ENCODE peak calls at places on chromosomes 2 and 18, in four cellular contexts. R, L, U and M are unnamed samples.

GRCh38 chr2:38375711-38376345 is 1.2 kb downstream of the ATL2 start:
- DNase-seq in R (no peak), U (no peak), L (no peak), M (peak)

GRCh38 chr2:208010501-208010900 is 14.8 kb downstream of the PLEKHM3 start:
- DNase-seq in U (no peak), R (no peak), L (no peak), M (no peak)

GRCh38 chr2:176234216-176234615 is 35.0 kb upstream of the MTX2 start:
- DNase-seq in U (no peak), L (no peak), R (no peak), M (no peak)

GRCh38 chr2:127575941-127576432 is 40.5 kb downstream of the MYO7B start:
- DNase-seq in L (no peak), U (no peak), R (no peak), M (no peak)

GRCh38 chr2:127654838-127655175 is 8.9 kb downstream of the GPR17 start:
- DNase-seq in R (no peak), U (no peak), L (no peak), M (no peak)

GRCh38 chr2:204172074-204172600 is 235.6 kb downstream of the ICOS start:
- DNase-seq in L (no peak), U (no peak), R (no peak), M (no peak)

GRCh38 chr2:9256570-9257043 is 50.0 kb downstream of the ASAP2 start:
- DNase-seq in U (no peak), L (no peak), R (no peak), M (no peak)

GRCh38 chr2:47898089-47898731 is 8.1 kb downstream of the FBXO11 start:
- DNase-seq in U (no peak), L (no peak), R (no peak), M (no peak)

GRCh38 chr2:234235191-234235590 is 184.7 kb downstream of the SPP2 start:
- DNase-seq in U (no peak), R (no peak), L (no peak), M (no peak)

GRCh38 chr18:79607361-79607930 is 72.2 kb upstream of the CTDP1 start:
- DNase-seq in U (no peak), L (no peak), R (no peak), M (no peak)
- TF ChIP-seq CREB1 in U (no peak), L (no peak), R (no peak), M (no peak)

GRCh38 chr18:24398515-24398914 is 891 bp upstream of the OSBPL1A start:
- DNase-seq in L (no peak), R (no peak), U (no peak), M (peak)

GRCh38 chr18:24396082-24396623 is 1.5 kb downstream of the OSBPL1A start:
- DNase-seq in U (no peak), L (no peak), R (no peak), M (no peak)

GRCh38 chr18:24397694-24398365 is at the start of gene OSBPL1A:
- DNase-seq in L (no peak), R (peak), U (peak), M (peak)

GRCh38 chr18:24395049-24395780 is 2.4 kb downstream of the OSBPL1A start:
- DNase-seq in U (no peak), L (no peak), R (no peak), M (no peak)

DNA sequence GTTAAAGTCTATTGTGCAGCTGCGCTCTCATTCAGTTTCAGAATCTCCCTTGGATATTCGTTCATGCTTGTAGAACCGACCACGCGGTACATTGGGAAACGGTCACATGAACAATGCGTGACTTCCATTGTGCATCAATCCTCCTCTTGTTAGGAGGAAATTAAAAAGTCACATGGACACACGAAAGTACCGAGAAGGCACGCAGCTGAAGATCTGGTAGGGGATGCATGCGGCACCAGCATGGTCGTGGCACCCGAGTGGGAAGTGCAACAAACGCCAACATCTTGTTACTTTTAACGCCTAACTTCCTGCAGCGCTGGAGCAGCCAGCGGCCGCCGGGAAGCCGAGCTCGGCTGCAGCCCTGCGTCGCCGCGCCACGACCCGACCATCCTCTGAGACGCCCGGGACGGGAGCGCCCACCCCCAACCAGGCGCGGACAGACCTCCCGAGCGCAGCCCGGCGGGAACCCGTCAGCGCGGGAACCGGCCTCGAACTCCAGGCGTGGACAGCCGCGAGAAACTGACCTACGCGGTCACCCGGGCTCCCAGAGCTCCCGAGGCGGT is 412 bp downstream of the OSBPL1A start:
- DNase-seq in R (no peak), U (no peak), L (no peak), M (peak)
- TF ChIP-seq CTCF in R (no peak), U (no peak), L (no peak), M (no peak)

DNA sequence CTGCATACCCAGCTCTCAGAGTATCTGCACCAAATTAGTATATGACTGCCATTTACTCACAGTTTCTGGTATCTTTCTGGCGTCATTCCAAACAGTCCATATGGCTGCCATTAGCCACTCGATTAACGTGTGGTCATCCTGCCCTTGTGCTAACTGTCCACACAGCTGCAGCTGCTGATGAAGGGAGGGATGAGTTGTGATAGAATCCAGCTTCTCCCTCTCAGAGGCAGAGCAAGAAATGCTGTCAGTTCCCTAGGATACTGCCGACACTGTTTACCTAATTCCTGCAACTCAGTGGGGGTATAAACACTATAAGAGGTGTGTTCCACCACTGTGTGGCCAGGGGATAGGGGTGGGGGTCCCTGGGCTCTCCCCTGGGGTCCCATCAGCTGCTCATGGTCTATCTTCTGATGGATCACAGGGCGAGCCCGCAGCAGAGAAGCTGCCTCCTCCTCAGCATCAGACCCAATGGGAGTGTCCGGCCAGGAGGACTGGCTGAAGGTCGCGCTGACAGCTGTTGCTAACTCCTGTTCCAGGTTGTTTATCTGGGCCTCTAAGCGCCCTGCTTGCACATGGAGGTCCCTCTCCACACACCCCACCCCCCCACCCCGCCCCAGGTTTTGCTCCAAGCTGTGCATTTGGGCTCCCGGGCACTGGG is 17.3 kb upstream of the KLHL23 start:
- DNase-seq in R (no peak), U (peak), L (no peak), M (no peak)
- TF ChIP-seq CREB1 in R (no peak), U (no peak), L (no peak), M (no peak)

DNA sequence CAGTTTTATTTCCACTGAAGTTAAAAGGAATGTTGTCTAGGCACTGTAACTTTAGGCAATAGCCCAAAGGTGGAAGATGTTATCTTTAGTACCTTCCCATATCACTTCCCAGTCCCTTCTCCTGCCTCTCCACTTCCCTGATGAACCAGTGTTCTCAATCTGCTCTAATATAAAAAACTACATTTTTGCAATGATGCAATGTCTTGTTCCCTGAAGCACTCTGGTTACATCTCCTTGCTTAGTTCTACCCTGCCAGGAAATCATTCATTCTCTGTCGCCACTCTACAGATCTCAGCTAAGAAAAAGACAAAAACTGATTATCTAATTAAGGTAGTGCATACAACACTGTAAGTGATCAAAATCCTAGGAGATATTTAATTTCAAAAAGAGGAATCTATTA is 71.3 kb downstream of the BAZ2B start:
- DNase-seq in L (no peak), U (no peak), R (no peak), M (no peak)
- TF ChIP-seq CTCF in L (no peak), U (no peak), R (no peak), M (no peak)

GRCh38 chr18:29147944-29148343 is 971.0 kb upstream of the CDH2 start:
- DNase-seq in L (no peak), R (no peak), U (no peak), M (peak)
- TF ChIP-seq CREB1 in L (no peak), R (no peak), U (no peak), M (peak)

GRCh38 chr18:25605322-25605721 is 253.4 kb upstream of the ZNF521 start:
- DNase-seq in L (no peak), U (no peak), R (no peak), M (no peak)
- TF ChIP-seq CTCF in L (no peak), U (no peak), R (no peak), M (no peak)

DNA sequence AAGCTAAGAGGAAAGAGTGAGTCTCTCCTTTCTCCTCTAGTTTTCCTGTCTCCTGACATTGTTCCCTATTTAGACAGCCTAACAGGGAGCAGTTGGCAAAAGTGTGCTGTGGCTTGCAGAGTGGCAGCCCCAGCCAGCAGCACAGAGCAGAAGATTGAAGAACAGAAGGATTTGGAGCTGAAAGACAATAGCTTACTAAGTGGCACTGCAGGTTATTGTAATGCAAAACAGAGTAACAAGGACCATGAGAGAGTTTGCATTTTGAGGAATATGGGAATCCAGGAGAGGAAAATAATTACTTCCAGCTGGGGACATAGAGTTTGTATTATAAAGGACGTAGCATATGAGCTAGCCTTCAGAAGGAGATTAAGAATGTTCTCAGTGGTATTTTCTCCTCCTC is 342.4 kb downstream of the AKAIN1 start:
- DNase-seq in U (no peak), R (no peak), L (no peak), M (peak)
- TF ChIP-seq CREB1 in U (no peak), R (no peak), L (no peak), M (no peak)

GRCh38 chr2:101349893-101350662 is 37.2 kb downstream of the CREG2 start:
- DNase-seq in U (no peak), R (peak), L (no peak), M (no peak)
- TF ChIP-seq CTCF in U (peak), R (peak), L (no peak), M (peak)

DNA sequence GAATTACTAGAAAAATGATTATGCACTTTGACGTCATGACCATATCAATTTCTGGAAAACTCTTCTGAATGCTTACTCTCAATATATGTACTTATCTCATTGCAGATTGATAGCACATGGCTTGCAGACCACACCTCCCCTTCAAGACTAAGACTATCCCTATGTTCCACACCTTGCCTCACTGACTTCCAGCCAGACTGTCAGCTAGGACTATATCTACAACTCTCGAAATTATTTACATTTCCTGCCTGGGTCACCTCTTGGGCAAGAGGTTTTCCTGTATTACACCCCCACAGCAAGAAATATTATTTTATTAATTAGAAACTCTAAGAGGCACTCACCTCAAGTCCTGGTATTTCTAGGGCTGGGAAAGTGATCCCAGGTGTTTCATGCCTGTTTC is 236.6 kb downstream of the CYRIA start:
- DNase-seq in R (no peak), L (no peak), U (no peak), M (no peak)
- TF ChIP-seq CREB1 in R (no peak), L (no peak), U (no peak), M (no peak)

GRCh38 chr2:120934891-120935338 is 199.2 kb downstream of the GLI2 start:
- DNase-seq in L (no peak), R (peak), U (no peak), M (no peak)
- TF ChIP-seq CTCF in L (no peak), R (no peak), U (no peak), M (no peak)